ENCODE peak calls at places on chromosomes 1 and 21, in ten cellular contexts. D is dorsolateral prefrontal cortex, W is AG08396, E is head of caudate nucleus, G is neural crest cell, C is nephron progenitor cell, P is adipocyte, J is gastrocnemius medialis, N is NCI-H1417, B is hypothalamus. M is an unnamed sample.

GRCh38 chr21:42760361-42760970 is 107.0 kb downstream of the PDE9A start:
- DNase-seq in D (no peak), N (no peak), B (no peak), C (no peak), G (no peak), W (no peak), J (no peak), E (no peak), P (no peak), M (no peak)

GRCh38 chr1:242827538-242827937 is 303.0 kb upstream of the PLD5 start:
- DNase-seq in E (no peak), P (no peak), J (no peak), G (no peak), C (no peak), D (no peak), W (no peak), N (no peak), B (no peak), M (no peak)

GRCh38 chr1:48245106-48245505 is 22.6 kb downstream of the SLC5A9 start:
- DNase-seq in P (no peak), D (no peak), C (no peak), E (no peak), W (no peak), N (no peak), J (no peak), G (no peak), B (no peak), M (peak)

GRCh38 chr1:233523047-233523446 is 90.9 kb upstream of the KCNK1 start:
- DNase-seq in E (no peak), D (no peak), W (no peak), N (no peak), G (no peak), J (no peak), B (no peak), P (no peak), C (no peak), M (peak)

GRCh38 chr1:98051065-98051675 is 130.3 kb upstream of the DPYD start:
- DNase-seq in G (peak), E (peak), P (peak), W (peak), B (peak), J (peak), D (peak), C (peak), N (peak), M (peak)

GRCh38 chr1:221998186-221998612 is 256.3 kb upstream of the DUSP10 start:
- DNase-seq in N (no peak), B (no peak), G (no peak), W (no peak), C (no peak), P (peak), J (no peak), D (no peak), E (no peak), M (no peak)

GRCh38 chr21:46195595-46196195 is 11.4 kb upstream of the SPATC1L start:
- DNase-seq in C (no peak), B (no peak), N (no peak), E (no peak), D (no peak), G (no peak), P (no peak), W (no peak), J (no peak), M (no peak)

GRCh38 chr1:23178931-23179330 is 10.3 kb upstream of the LUZP1 start:
- DNase-seq in C (no peak), G (no peak), N (no peak), B (no peak), J (no peak), P (peak), D (no peak), W (no peak), E (no peak), M (no peak)

GRCh38 chr1:211135342-211135950 is 1.5 kb upstream of the KCNH1 start:
- DNase-seq in W (peak), J (no peak), P (peak), N (peak), D (no peak), B (no peak), G (no peak), C (no peak), E (no peak), M (peak)

GRCh38 chr1:93888900-93889299 is 9.9 kb upstream of the DNTTIP2 start:
- DNase-seq in W (no peak), B (no peak), N (no peak), D (no peak), P (no peak), E (no peak), G (no peak), C (no peak), J (no peak), M (no peak)